ENCODE peak calls at places on chromosomes 2 and 18, in five cellular contexts. O, B, P, X and C are unnamed samples.

GRCh38 chr18:7457276-7457675 is 109.8 kb upstream of the PTPRM start:
- DNase-seq in O (no peak), P (no peak), B (no peak), X (no peak), C (no peak)

GRCh38 chr2:28730641-28731146 is 20.9 kb upstream of the PPP1CB start:
- DNase-seq in X (no peak), B (no peak), P (no peak), O (no peak), C (no peak)

GRCh38 chr2:218406949-218407703 is 7.5 kb downstream of the CTDSP1 start:
- DNase-seq in B (peak), X (peak), P (no peak), O (peak), C (no peak)

GRCh38 chr18:57589162-57589561 is 2.7 kb upstream of the FECH start:
- DNase-seq in B (no peak), X (no peak), P (no peak), O (no peak), C (no peak)

GRCh38 chr2:48445091-48445725 is 84.7 kb upstream of the STON1 start:
- DNase-seq in O (no peak), X (no peak), B (no peak), P (no peak), C (no peak)

GRCh38 chr2:47534179-47534919 is 131.4 kb downstream of the MSH2 start:
- DNase-seq in X (peak), B (no peak), O (peak), P (peak), C (peak)

GRCh38 chr2:58866040-58866439 is 624.9 kb upstream of the FANCL start:
- DNase-seq in O (peak), X (no peak), P (no peak), B (peak), C (peak)

GRCh38 chr18:70220628-70221027 is 15.1 kb upstream of the RTTN start:
- DNase-seq in B (no peak), P (no peak), O (no peak), X (no peak), C (no peak)

GRCh38 chr2:73293534-73294171 is at the start of gene EGR4:
- DNase-seq in B (peak), P (peak), X (peak), O (peak), C (no peak)

GRCh38 chr18:74265546-74266098 is 26.1 kb downstream of the CYB5A start:
- DNase-seq in P (no peak), O (no peak), B (no peak), X (no peak), C (no peak)

GRCh38 chr2:173881466-173881865 is 83.7 kb downstream of the SP3 start:
- DNase-seq in P (no peak), O (peak), X (peak), B (no peak), C (no peak)

GRCh38 chr2:160309585-160309984 is 109.5 kb upstream of the ITGB6 start:
- DNase-seq in B (no peak), P (no peak), X (peak), O (peak), C (no peak)

GRCh38 chr2:202545523-202545922 is 89.2 kb upstream of the FAM117B start:
- DNase-seq in P (no peak), B (no peak), O (no peak), X (no peak), C (no peak)

GRCh38 chr18:55401638-55402191 is 186.3 kb downstream of the TCF4 start:
- DNase-seq in P (no peak), B (no peak), O (peak), X (peak), C (no peak)

GRCh38 chr2:61993422-61994024 is 88.0 kb downstream of the COMMD1 start:
- DNase-seq in B (peak), P (peak), O (peak), X (peak), C (no peak)

GRCh38 chr18:75782826-75783225 is 355.3 kb upstream of the SMIM21 start:
- DNase-seq in B (no peak), X (no peak), P (no peak), O (no peak), C (no peak)

GRCh38 chr2:148643998-148644884 is at the start of gene EPC2:
- DNase-seq in P (peak), X (peak), B (peak), O (peak), C (peak)